ENCODE peak calls at places on chromosome 1, in nine cellular contexts. One of them, this sample, is unnamed.

GRCh38 chr1:246069581-246069980 is 437.5 kb downstream of the SMYD3 start:
- DNase-seq in AG09319: no peak
- DNase-seq in kidney: no peak
- DNase-seq in Calu3: no peak
- DNase-seq in AG10803: no peak
- DNase-seq in GM10248: no peak
- DNase-seq in fibroblast of villous mesenchyme: no peak
- DNase-seq in fibroblast of mammary gland: no peak
- DNase-seq in bronchial epithelial cell: no peak
- DNase-seq in this sample: no peak

GRCh38 chr1:147171399-147172167 is 687 bp downstream of the PRKAB2 start:
- DNase-seq in AG09319: no peak
- DNase-seq in kidney: no peak
- DNase-seq in Calu3: no peak
- DNase-seq in AG10803: peak; percentile 19
- DNase-seq in GM10248: peak; percentile 17
- DNase-seq in fibroblast of villous mesenchyme: no peak
- DNase-seq in fibroblast of mammary gland: peak; percentile 18
- DNase-seq in bronchial epithelial cell: peak; percentile 18
- DNase-seq in this sample: peak; percentile 28

GRCh38 chr1:228546541-228547463 is 59.6 kb downstream of the RNF187 start:
- DNase-seq in AG09319: no peak
- DNase-seq in kidney: no peak
- DNase-seq in Calu3: no peak
- DNase-seq in AG10803: no peak
- DNase-seq in GM10248: no peak
- DNase-seq in fibroblast of villous mesenchyme: no peak
- DNase-seq in fibroblast of mammary gland: no peak
- DNase-seq in bronchial epithelial cell: no peak
- DNase-seq in this sample: no peak

GRCh38 chr1:66256629-66257575 is 277.1 kb upstream of the SGIP1 start:
- DNase-seq in AG09319: no peak
- DNase-seq in kidney: no peak
- DNase-seq in Calu3: no peak
- DNase-seq in AG10803: no peak
- DNase-seq in GM10248: no peak
- DNase-seq in fibroblast of villous mesenchyme: no peak
- DNase-seq in fibroblast of mammary gland: no peak
- DNase-seq in bronchial epithelial cell: no peak
- DNase-seq in this sample: no peak

GRCh38 chr1:161188381-161188780 is 10.5 kb downstream of the ADAMTS4 start:
- DNase-seq in AG09319: no peak
- DNase-seq in kidney: no peak
- DNase-seq in Calu3: no peak
- DNase-seq in AG10803: no peak
- DNase-seq in GM10248: no peak
- DNase-seq in fibroblast of villous mesenchyme: no peak
- DNase-seq in fibroblast of mammary gland: no peak
- DNase-seq in bronchial epithelial cell: no peak
- DNase-seq in this sample: no peak

GRCh38 chr1:29601021-29601420 is 364.7 kb downstream of the PTPRU start:
- DNase-seq in AG09319: no peak
- DNase-seq in kidney: no peak
- DNase-seq in Calu3: no peak
- DNase-seq in AG10803: no peak
- DNase-seq in GM10248: no peak
- DNase-seq in fibroblast of villous mesenchyme: no peak
- DNase-seq in fibroblast of mammary gland: no peak
- DNase-seq in bronchial epithelial cell: no peak
- DNase-seq in this sample: no peak

GRCh38 chr1:37865348-37866119 is 6.1 kb upstream of the MTF1 start:
- DNase-seq in AG09319: no peak
- DNase-seq in kidney: no peak
- DNase-seq in Calu3: peak; percentile 35
- DNase-seq in AG10803: peak; percentile 15
- DNase-seq in GM10248: no peak
- DNase-seq in fibroblast of villous mesenchyme: no peak
- DNase-seq in fibroblast of mammary gland: peak; percentile 73
- DNase-seq in bronchial epithelial cell: peak; percentile 96
- DNase-seq in this sample: no peak

GRCh38 chr1:169711469-169712308 is at the start of gene SELL:
- DNase-seq in AG09319: peak; percentile 19
- DNase-seq in kidney: no peak
- DNase-seq in Calu3: peak; percentile 84
- DNase-seq in AG10803: peak; percentile 65
- DNase-seq in GM10248: peak; percentile 57
- DNase-seq in fibroblast of villous mesenchyme: peak; percentile 67
- DNase-seq in fibroblast of mammary gland: peak; percentile 80
- DNase-seq in bronchial epithelial cell: peak; percentile 68
- DNase-seq in this sample: peak; percentile 53

GRCh38 chr1:184223216-184223615 is 163.6 kb upstream of the C1orf21 start:
- DNase-seq in AG09319: no peak
- DNase-seq in kidney: no peak
- DNase-seq in Calu3: peak; percentile 23
- DNase-seq in AG10803: no peak
- DNase-seq in GM10248: no peak
- DNase-seq in fibroblast of villous mesenchyme: no peak
- DNase-seq in fibroblast of mammary gland: no peak
- DNase-seq in bronchial epithelial cell: peak; percentile 12
- DNase-seq in this sample: no peak

GRCh38 chr1:15736035-15736665 is at the start of gene SLC25A34:
- DNase-seq in AG09319: no peak
- DNase-seq in kidney: peak; percentile 82
- DNase-seq in Calu3: no peak
- DNase-seq in AG10803: no peak
- DNase-seq in GM10248: no peak
- DNase-seq in fibroblast of villous mesenchyme: no peak
- DNase-seq in fibroblast of mammary gland: no peak
- DNase-seq in bronchial epithelial cell: peak; percentile 23
- DNase-seq in this sample: no peak

GRCh38 chr1:183913556-183913955 is 108.6 kb downstream of the RGL1 start:
- DNase-seq in AG09319: no peak
- DNase-seq in kidney: no peak
- DNase-seq in Calu3: no peak
- DNase-seq in AG10803: peak; percentile 62
- DNase-seq in GM10248: no peak
- DNase-seq in fibroblast of villous mesenchyme: no peak
- DNase-seq in fibroblast of mammary gland: peak; percentile 91
- DNase-seq in bronchial epithelial cell: no peak
- DNase-seq in this sample: no peak

GRCh38 chr1:192512426-192513125 is 63.0 kb upstream of the RGS1 start:
- DNase-seq in AG09319: no peak
- DNase-seq in kidney: no peak
- DNase-seq in Calu3: no peak
- DNase-seq in AG10803: no peak
- DNase-seq in GM10248: no peak
- DNase-seq in fibroblast of villous mesenchyme: no peak
- DNase-seq in fibroblast of mammary gland: no peak
- DNase-seq in bronchial epithelial cell: no peak
- DNase-seq in this sample: no peak

DNA sequence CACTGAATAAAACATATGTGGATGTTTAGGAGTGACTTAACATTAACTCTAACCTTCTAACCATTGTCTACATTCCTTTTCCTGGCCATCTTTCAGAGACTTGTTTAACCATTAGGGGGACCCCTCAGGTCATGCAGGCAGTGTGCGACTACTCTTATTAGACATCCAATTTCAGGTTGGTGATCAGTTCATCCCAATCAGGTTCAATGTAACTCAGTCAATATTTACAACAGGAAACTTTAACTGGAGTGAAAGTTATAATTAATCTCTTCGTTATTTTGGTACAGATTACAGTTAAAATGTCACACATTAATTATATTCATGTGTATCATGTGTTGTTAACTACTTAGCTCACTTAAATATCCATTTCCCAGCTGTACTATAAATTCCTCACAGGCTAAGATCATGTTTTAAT is 68.8 kb upstream of the RGS1 start:
- DNase-seq in AG09319: no peak
- DNase-seq in kidney: no peak
- DNase-seq in Calu3: peak; percentile 43
- DNase-seq in AG10803: peak; percentile 21
- DNase-seq in GM10248: peak; percentile 61
- DNase-seq in fibroblast of villous mesenchyme: peak; percentile 49
- DNase-seq in fibroblast of mammary gland: peak; percentile 71
- DNase-seq in bronchial epithelial cell: no peak
- DNase-seq in this sample: peak; percentile 70
- TF ChIP-seq CTCF in AG09319: peak; percentile 34
- TF ChIP-seq CTCF in kidney: no peak
- TF ChIP-seq CTCF in Calu3: peak; percentile 19
- TF ChIP-seq CTCF in AG10803: peak; percentile 43
- TF ChIP-seq CTCF in GM10248: peak; percentile 73
- TF ChIP-seq CTCF in fibroblast of villous mesenchyme: peak; percentile 54
- TF ChIP-seq CTCF in fibroblast of mammary gland: peak; percentile 60
- TF ChIP-seq CTCF in bronchial epithelial cell: no peak
- TF ChIP-seq CTCF in this sample: peak; percentile 68

DNA sequence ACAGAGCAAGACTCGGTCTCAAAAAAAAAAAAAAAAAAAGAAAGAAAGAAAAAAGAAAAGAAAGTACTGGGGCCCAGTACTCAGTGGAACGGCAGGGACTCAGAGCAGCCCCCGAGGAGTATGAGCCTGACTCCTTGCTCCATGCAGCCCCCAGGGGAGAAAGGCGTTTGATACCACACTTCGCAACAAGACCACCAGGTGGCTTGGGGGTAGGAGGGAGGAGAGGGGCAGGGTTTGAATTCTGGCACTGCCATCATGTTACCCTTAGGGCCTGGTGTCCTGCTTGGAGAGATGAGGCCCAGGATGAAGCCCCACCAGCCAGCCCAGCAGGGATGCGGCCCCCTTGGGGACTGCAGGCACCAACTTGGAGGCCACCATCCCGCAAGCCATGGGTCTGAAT is 321.3 kb upstream of the VAMP3 start:
- DNase-seq in AG09319: no peak
- DNase-seq in kidney: no peak
- DNase-seq in Calu3: no peak
- DNase-seq in AG10803: no peak
- DNase-seq in GM10248: no peak
- DNase-seq in fibroblast of villous mesenchyme: no peak
- DNase-seq in fibroblast of mammary gland: no peak
- DNase-seq in bronchial epithelial cell: no peak
- DNase-seq in this sample: no peak
- TF ChIP-seq CTCF in AG09319: no peak
- TF ChIP-seq CTCF in kidney: no peak
- TF ChIP-seq CTCF in Calu3: no peak
- TF ChIP-seq CTCF in AG10803: no peak
- TF ChIP-seq CTCF in GM10248: no peak
- TF ChIP-seq CTCF in fibroblast of villous mesenchyme: no peak
- TF ChIP-seq CTCF in fibroblast of mammary gland: no peak
- TF ChIP-seq CTCF in bronchial epithelial cell: no peak
- TF ChIP-seq CTCF in this sample: no peak

DNA sequence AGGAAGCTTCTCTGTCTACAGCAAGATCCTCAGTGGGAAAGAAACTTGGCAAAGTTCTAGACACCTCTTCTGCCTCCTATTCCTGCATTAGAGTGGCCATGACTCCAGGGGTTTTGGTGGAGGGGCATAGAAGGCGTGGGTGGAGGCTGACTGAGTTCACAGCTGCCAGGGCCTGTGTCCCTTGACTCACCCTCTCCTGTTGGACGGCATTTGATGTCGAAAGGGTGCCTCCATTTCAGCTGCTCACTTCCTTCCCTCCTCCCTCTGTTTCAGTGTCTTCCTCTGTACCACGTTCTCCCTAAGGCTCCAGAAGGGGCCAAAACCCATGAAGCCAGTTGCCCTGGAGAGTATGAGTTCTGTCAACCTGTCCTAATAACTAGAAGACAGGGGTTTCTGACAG is 637 bp downstream of the TMEM79 start:
- DNase-seq in AG09319: no peak
- DNase-seq in kidney: no peak
- DNase-seq in Calu3: no peak
- DNase-seq in AG10803: no peak
- DNase-seq in GM10248: no peak
- DNase-seq in fibroblast of villous mesenchyme: no peak
- DNase-seq in fibroblast of mammary gland: peak; percentile 62
- DNase-seq in bronchial epithelial cell: peak; percentile 87
- DNase-seq in this sample: no peak
- TF ChIP-seq CTCF in AG09319: no peak
- TF ChIP-seq CTCF in kidney: no peak
- TF ChIP-seq CTCF in Calu3: no peak
- TF ChIP-seq CTCF in AG10803: no peak
- TF ChIP-seq CTCF in GM10248: no peak
- TF ChIP-seq CTCF in fibroblast of villous mesenchyme: no peak
- TF ChIP-seq CTCF in fibroblast of mammary gland: no peak
- TF ChIP-seq CTCF in bronchial epithelial cell: no peak
- TF ChIP-seq CTCF in this sample: no peak

DNA sequence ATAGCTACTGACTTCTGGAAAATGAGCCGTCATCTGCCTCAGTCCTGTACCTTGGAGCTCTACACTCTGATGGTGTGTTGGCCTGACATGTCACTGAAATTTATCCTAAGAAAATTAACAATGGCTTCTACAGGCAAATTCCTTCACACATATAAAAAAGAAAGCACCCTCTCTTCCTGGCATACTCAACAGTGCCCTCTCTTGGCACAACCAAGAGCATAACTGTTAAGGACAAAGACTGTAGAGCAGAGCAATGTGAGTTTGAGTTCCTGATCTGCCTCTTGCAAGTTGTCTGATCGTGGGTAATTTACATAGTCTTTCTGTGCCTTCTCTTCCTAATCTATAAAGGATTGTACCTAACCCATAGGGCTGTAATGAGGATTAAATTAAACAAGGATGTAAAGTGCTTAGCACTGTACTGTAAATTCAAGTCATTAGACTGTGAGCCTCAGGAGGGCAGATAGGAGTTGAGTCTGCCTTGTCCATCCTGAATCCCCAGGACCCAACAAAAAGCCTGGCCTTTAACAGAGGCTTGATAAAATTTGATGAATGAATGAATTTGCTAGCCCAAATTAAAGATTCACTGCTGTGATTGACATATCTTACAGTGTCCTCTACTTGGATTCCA is 83.5 kb downstream of the SYF2 start:
- DNase-seq in AG09319: no peak
- DNase-seq in kidney: no peak
- DNase-seq in Calu3: no peak
- DNase-seq in AG10803: no peak
- DNase-seq in GM10248: peak; percentile 51
- DNase-seq in fibroblast of villous mesenchyme: peak; percentile 3
- DNase-seq in fibroblast of mammary gland: peak; percentile 10
- DNase-seq in bronchial epithelial cell: peak; percentile 35
- DNase-seq in this sample: peak; percentile 60
- TF ChIP-seq CTCF in AG09319: peak; percentile 6
- TF ChIP-seq CTCF in kidney: peak; percentile 17
- TF ChIP-seq CTCF in Calu3: peak; percentile 16
- TF ChIP-seq CTCF in AG10803: peak; percentile 44
- TF ChIP-seq CTCF in GM10248: peak; percentile 63
- TF ChIP-seq CTCF in fibroblast of villous mesenchyme: peak; percentile 38
- TF ChIP-seq CTCF in fibroblast of mammary gland: peak; percentile 39
- TF ChIP-seq CTCF in bronchial epithelial cell: peak; percentile 54
- TF ChIP-seq CTCF in this sample: peak; percentile 73